ENCODE peak calls at places on chromosomes 4 and X, in seven cellular contexts. F, C, P, M, N, L and E are unnamed samples.

GRCh38 chrX:46912673-46913491 is 661 bp downstream of the JADE3 start:
- DNase-seq in F (peak; percentile 36), C (peak; percentile 66), P (peak; percentile 83), M (peak; percentile 25), N (peak; percentile 67), L (peak; percentile 51), E (no peak)

GRCh38 chr4:67565284-67565683 is 6.8 kb downstream of the STAP1 start:
- DNase-seq in F (no peak), C (no peak), P (no peak), M (no peak), N (no peak), L (no peak), E (no peak)

GRCh38 chr4:89800527-89801103 is 36.3 kb downstream of the SNCA start:
- DNase-seq in F (no peak), C (no peak), P (no peak), M (no peak), N (no peak), L (no peak), E (no peak)

GRCh38 chr4:151822331-151822730 is 61.5 kb upstream of the GATB start:
- DNase-seq in F (no peak), C (no peak), P (no peak), M (no peak), N (no peak), L (no peak), E (no peak)

GRCh38 chr4:3485011-3485881 is 22.1 kb downstream of the DOK7 start:
- DNase-seq in F (no peak), C (no peak), P (no peak), M (no peak), N (no peak), L (no peak), E (no peak)

GRCh38 chr4:175970734-175971133 is 94.9 kb upstream of the WDR17 start:
- DNase-seq in F (no peak), C (no peak), P (no peak), M (no peak), N (peak; percentile 65), L (no peak), E (no peak)

GRCh38 chr4:181870326-181870725 is 372.9 kb upstream of the TENM3 start:
- DNase-seq in F (no peak), C (no peak), P (no peak), M (no peak), N (no peak), L (no peak), E (no peak)

GRCh38 chr4:184942447-184943425 is 75.6 kb upstream of the HELT start:
- DNase-seq in F (no peak), C (no peak), P (peak; percentile 17), M (no peak), N (no peak), L (no peak), E (no peak)

GRCh38 chr4:101846550-101846949 is 56.0 kb downstream of the BANK1 start:
- DNase-seq in F (no peak), C (no peak), P (peak; percentile 66), M (no peak), N (no peak), L (no peak), E (no peak)

GRCh38 chr4:8274772-8275241 is 5.3 kb downstream of the HTRA3 start:
- DNase-seq in F (no peak), C (peak; percentile 92), P (peak; percentile 72), M (peak; percentile 90), N (peak; percentile 98), L (peak; percentile 67), E (peak; percentile 91)

GRCh38 chr4:38266616-38267015 is 306.4 kb downstream of the PTTG2 start:
- DNase-seq in F (no peak), C (peak; percentile 64), P (no peak), M (no peak), N (no peak), L (no peak), E (no peak)

GRCh38 chr4:3415471-3416141 is 26.2 kb upstream of the HGFAC start:
- DNase-seq in F (no peak), C (no peak), P (peak; percentile 40), M (no peak), N (peak; percentile 43), L (no peak), E (no peak)

GRCh38 chrX:28108186-28108945 is 127.1 kb upstream of the DCAF8L1 start:
- DNase-seq in F (no peak), C (no peak), P (no peak), M (no peak), N (no peak), L (no peak), E (no peak)

GRCh38 chr4:2484993-2485392 is 16.1 kb downstream of the RNF4 start:
- DNase-seq in F (peak; percentile 83), C (peak; percentile 27), P (peak; percentile 60), M (peak; percentile 77), N (peak; percentile 88), L (no peak), E (peak; percentile 86)

GRCh38 chr4:113008726-113009125 is 40.7 kb upstream of the ANK2 start:
- DNase-seq in F (no peak), C (no peak), P (no peak), M (no peak), N (no peak), L (no peak), E (no peak)

GRCh38 chr4:56630876-56631666 is 50.0 kb downstream of the HOPX start:
- DNase-seq in F (no peak), C (no peak), P (no peak), M (no peak), N (no peak), L (no peak), E (no peak)

GRCh38 chrX:133335027-133335426 is 80.3 kb downstream of the GPC4 start:
- DNase-seq in F (peak; percentile 66), C (peak; percentile 31), P (no peak), M (no peak), N (no peak), L (no peak), E (no peak)

GRCh38 chrX:50492720-50493119 is 22.1 kb upstream of the DGKK start:
- DNase-seq in F (no peak), C (no peak), P (no peak), M (no peak), N (no peak), L (no peak), E (no peak)

GRCh38 chrX:28625223-28625622 is 38.0 kb downstream of the IL1RAPL1 start:
- DNase-seq in F (no peak), C (no peak), P (peak; percentile 70), M (no peak), N (no peak), L (no peak), E (no peak)

GRCh38 chr4:160352637-160353036 is 1249.8 kb downstream of the RAPGEF2 start:
- DNase-seq in F (no peak), C (no peak), P (no peak), M (no peak), N (no peak), L (no peak), E (no peak)

GRCh38 chr4:156103306-156103705 is 149.6 kb upstream of the CTSO start:
- DNase-seq in F (no peak), C (no peak), P (no peak), M (no peak), N (no peak), L (no peak), E (no peak)

GRCh38 chr4:88549815-88550214 is 26.2 kb upstream of the PYURF start:
- DNase-seq in F (no peak), C (no peak), P (no peak), M (no peak), N (no peak), L (no peak), E (no peak)

GRCh38 chrX:153775293-153775595 is 5.6 kb upstream of the SRPK3 start:
- DNase-seq in F (no peak), C (no peak), P (no peak), M (peak; percentile 4), N (no peak), L (no peak), E (no peak)
- H3K27ac ChIP-seq in F (no peak overlapping the region), C (no peak overlapping the region), P (no peak overlapping the region), M (no peak overlapping the region), N (no peak overlapping the region), L (no peak overlapping the region), E (no peak overlapping the region)

DNA sequence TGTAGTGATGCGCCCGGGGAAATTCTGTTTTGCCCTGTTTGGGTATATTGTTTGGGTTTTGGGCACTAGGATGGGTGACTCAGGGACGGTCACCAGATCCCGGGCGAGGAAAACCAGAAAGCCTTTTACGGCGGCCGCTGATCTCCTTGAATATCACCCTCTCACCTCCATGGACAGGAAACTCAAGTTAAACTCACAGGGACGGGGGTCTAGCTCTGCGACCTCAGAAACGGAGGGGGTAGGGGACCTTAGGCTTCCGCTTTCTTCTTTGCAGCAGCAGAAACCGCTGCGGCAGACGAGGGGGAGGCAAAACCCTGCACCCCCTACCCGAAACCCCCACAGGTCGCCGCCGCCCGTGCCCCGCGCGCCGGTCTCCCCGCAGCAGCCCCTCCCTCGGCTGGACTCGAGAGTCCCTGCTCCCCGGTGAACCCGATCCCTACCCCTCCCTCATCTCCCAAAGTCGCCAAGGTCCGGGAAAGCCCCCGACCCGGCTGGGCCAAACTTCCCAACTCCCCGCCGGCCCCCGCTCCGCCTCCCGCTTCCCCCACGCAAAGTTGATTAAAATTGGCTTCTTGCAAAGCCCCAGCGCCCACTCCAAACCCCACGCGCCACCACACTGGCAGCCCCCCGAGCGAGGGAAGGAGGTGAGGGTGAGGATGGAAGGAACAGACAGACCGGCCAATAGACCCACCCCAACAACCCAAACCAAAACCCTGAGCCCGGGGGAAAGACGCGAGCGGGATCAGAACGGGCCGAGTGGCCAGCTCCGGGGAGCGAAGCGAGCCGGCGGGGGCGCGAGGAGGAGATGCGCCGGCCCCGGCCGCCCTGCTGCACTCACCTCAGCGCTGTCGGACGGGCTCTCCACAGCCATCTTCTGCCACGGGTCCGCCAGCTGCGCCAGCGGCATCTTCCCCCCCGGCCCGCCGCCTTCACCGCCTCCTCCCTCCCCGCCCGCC is 705 bp downstream of the RPS6KA3 start:
- DNase-seq in F (peak; percentile 13), C (peak; percentile 55), P (peak; percentile 61), M (peak; percentile 15), N (peak; percentile 67), L (no peak), E (no peak)
- H3K4me3 ChIP-seq in F (peak overlapping the region; percentile 63), C (peak overlapping the region; percentile 90), P (peak overlapping the region; percentile 91), M (peak overlapping the region; percentile 76), N (peak overlapping the region; percentile 69), L (peak overlapping the region; percentile 94), E (peak overlapping the region; percentile 63)

DNA sequence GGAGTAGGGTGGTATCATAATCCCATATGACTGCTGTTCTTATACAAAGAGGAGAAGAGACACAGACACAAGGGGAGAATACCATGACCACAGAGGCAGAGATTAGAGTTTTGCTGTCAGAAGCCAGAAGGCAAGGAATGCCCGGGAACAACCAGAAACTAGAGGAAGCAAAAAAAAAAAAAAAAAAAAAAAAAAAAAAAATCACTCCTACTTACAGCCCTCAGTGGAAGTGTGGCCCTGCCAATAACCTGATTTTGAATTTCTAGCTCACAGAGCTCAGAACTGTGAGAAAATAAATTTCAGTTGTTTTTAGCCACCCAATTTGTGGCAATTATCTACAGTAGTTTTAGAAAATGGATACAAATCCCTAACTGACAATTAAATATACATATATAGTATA is 30.4 kb upstream of the UBE2NL start:
- DNase-seq in F (no peak), C (no peak), P (no peak), M (no peak), N (no peak), L (no peak), E (no peak)
- H3K27ac ChIP-seq in F (no peak overlapping the region), C (no peak overlapping the region), P (no peak overlapping the region), M (no peak overlapping the region), N (no peak overlapping the region), L (no peak overlapping the region), E (no peak overlapping the region)

DNA sequence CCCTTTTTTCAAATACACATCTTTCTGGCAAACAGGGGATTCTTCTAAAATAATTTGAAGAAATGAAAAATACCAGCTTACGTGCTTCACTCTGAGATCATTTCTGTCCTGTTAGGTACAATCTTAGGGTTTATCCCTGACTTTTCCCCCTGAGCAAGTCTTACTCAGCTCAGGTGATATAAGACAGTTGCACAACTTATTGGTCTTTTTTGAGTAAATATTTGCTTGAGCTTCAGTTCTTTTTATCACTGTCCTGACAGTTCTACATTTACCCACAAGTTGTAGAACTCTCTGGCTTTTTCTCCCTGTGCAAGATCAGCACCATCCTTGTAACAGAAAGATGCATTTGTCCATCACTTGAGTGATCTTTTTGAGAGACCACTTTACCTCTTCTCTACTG is 84.9 kb downstream of the MID1IP1 start:
- DNase-seq in F (no peak), C (no peak), P (no peak), M (no peak), N (no peak), L (no peak), E (no peak)
- H3K4me3 ChIP-seq in F (no peak overlapping the region), C (no peak overlapping the region), P (no peak overlapping the region), M (no peak overlapping the region), N (no peak overlapping the region), L (no peak overlapping the region), E (no peak overlapping the region)